ENCODE peak calls at places on chromosome 19, in nine cellular contexts. W is left ventricle myocardium inferior, U is mesenchymal stem cell, G is cardiac muscle cell, Q is hepatocyte, O is PC-9, P is tibial nerve, A is GM23248, K is uterus. R is an unnamed sample.

GRCh38 chr19:29365836-29366417 is 153.0 kb upstream of the UQCRFS1 start:
- DNase-seq in W (no peak), U (no peak), G (no peak), Q (no peak), O (no peak), P (no peak), A (no peak), K (no peak), R (peak; percentile 48)

GRCh38 chr19:29773141-29773540 is 38.6 kb upstream of the CCNE1 start:
- DNase-seq in W (no peak), U (no peak), G (no peak), Q (no peak), O (no peak), P (no peak), A (no peak), K (no peak), R (no peak)

GRCh38 chr19:27694361-27695055 is 1518.4 kb downstream of the UQCRFS1 start:
- DNase-seq in W (no peak), U (no peak), G (no peak), Q (no peak), O (no peak), P (no peak), A (no peak), K (no peak), R (no peak)

GRCh38 chr19:47310819-47311218 is 1.2 kb downstream of the C5AR1 start:
- DNase-seq in W (peak; percentile 50), U (no peak), G (peak; percentile 52), Q (peak; percentile 23), O (peak; percentile 67), P (no peak), A (peak; percentile 34), K (no peak), R (no peak)

GRCh38 chr19:54100560-54100959 is at the start of gene OSCAR:
- DNase-seq in W (no peak), U (peak; percentile 4), G (peak; percentile 10), Q (no peak), O (no peak), P (no peak), A (no peak), K (no peak), R (no peak)

GRCh38 chr19:22052644-22053013 is 345 bp downstream of the ZNF257 start:
- DNase-seq in W (no peak), U (no peak), G (peak; percentile 2), Q (no peak), O (no peak), P (no peak), A (peak; percentile 6), K (peak; percentile 12), R (no peak)

GRCh38 chr19:18809149-18809978 is 18.3 kb upstream of the COMP start:
- DNase-seq in W (peak; percentile 56), U (peak; percentile 70), G (peak; percentile 94), Q (peak; percentile 57), O (no peak), P (peak; percentile 58), A (peak; percentile 92), K (peak; percentile 83), R (peak; percentile 92)

GRCh38 chr19:43439183-43440063 is 24.7 kb downstream of the TEX101 start:
- DNase-seq in W (no peak), U (no peak), G (peak; percentile 28), Q (no peak), O (peak; percentile 35), P (no peak), A (peak; percentile 91), K (no peak), R (no peak)

GRCh38 chr19:34145741-34146202 is 26.5 kb upstream of the LSM14A start:
- DNase-seq in W (no peak), U (peak; percentile 55), G (peak; percentile 70), Q (peak; percentile 67), O (peak; percentile 44), P (no peak), A (peak; percentile 60), K (peak; percentile 23), R (no peak)

GRCh38 chr19:4742717-4743646 is 19.3 kb upstream of the DPP9 start:
- DNase-seq in W (no peak), U (no peak), G (no peak), Q (no peak), O (no peak), P (no peak), A (no peak), K (peak; percentile 51), R (no peak)

GRCh38 chr19:46861691-46862503 is 1.1 kb downstream of the ARHGAP35 start:
- DNase-seq in W (no peak), U (peak; percentile 58), G (no peak), Q (no peak), O (peak; percentile 21), P (no peak), A (peak; percentile 64), K (no peak), R (no peak)

GRCh38 chr19:13054605-13055212 is 47.9 kb downstream of the LYL1 start:
- DNase-seq in W (peak; percentile 43), U (no peak), G (no peak), Q (no peak), O (no peak), P (peak; percentile 52), A (peak; percentile 87), K (no peak), R (no peak)

GRCh38 chr19:47390533-47391488 is 28.5 kb downstream of the MEIS3 start:
- DNase-seq in W (no peak), U (no peak), G (no peak), Q (no peak), O (no peak), P (no peak), A (peak; percentile 12), K (no peak), R (no peak)

GRCh38 chr19:6239871-6240676 is 39.7 kb downstream of the MLLT1 start:
- DNase-seq in W (peak; percentile 11), U (no peak), G (no peak), Q (no peak), O (no peak), P (no peak), A (no peak), K (no peak), R (no peak)
- H3K4me1 ChIP-seq in W (peaks cover 97% of the 10 kb centered on the region), U (peaks cover 39% of the 10 kb centered on the region), G (peaks cover 4% of the 10 kb centered on the region), Q (no peaks in the 10 kb centered on the region), O (peaks cover 11% of the 10 kb centered on the region), P (no peaks in the 10 kb centered on the region), A (peaks cover 23% of the 10 kb centered on the region), K (peaks cover 23% of the 10 kb centered on the region), R (peaks cover 85% of the 10 kb centered on the region)

GRCh38 chr19:58466089-58466759 is 656 bp upstream of the ZNF324 start:
- DNase-seq in W (no peak), U (no peak), G (no peak), Q (no peak), O (no peak), P (no peak), A (no peak), K (no peak), R (no peak)
- H3K27ac ChIP-seq in W (peak overlapping the region; percentile 83), U (no peak overlapping the region), G (no peak overlapping the region), Q (no peak overlapping the region), O (no peak overlapping the region), P (no peak overlapping the region), A (no peak overlapping the region), K (no peak overlapping the region), R (no peak overlapping the region)

GRCh38 chr19:3433313-3433712 is 47.0 kb downstream of the SMIM24 start:
- DNase-seq in W (no peak), U (no peak), G (no peak), Q (no peak), O (no peak), P (no peak), A (no peak), K (no peak), R (no peak)

GRCh38 chr19:3431760-3432397 is 48.4 kb downstream of the SMIM24 start:
- DNase-seq in W (no peak), U (no peak), G (no peak), Q (no peak), O (no peak), P (no peak), A (no peak), K (no peak), R (no peak)

GRCh38 chr19:3434630-3435553 is 45.4 kb downstream of the SMIM24 start:
- DNase-seq in W (peak; percentile 96), U (peak; percentile 97), G (peak; percentile 98), Q (peak; percentile 99), O (peak; percentile 90), P (peak; percentile 90), A (peak; percentile 99), K (peak; percentile 96), R (peak; percentile 97)

DNA sequence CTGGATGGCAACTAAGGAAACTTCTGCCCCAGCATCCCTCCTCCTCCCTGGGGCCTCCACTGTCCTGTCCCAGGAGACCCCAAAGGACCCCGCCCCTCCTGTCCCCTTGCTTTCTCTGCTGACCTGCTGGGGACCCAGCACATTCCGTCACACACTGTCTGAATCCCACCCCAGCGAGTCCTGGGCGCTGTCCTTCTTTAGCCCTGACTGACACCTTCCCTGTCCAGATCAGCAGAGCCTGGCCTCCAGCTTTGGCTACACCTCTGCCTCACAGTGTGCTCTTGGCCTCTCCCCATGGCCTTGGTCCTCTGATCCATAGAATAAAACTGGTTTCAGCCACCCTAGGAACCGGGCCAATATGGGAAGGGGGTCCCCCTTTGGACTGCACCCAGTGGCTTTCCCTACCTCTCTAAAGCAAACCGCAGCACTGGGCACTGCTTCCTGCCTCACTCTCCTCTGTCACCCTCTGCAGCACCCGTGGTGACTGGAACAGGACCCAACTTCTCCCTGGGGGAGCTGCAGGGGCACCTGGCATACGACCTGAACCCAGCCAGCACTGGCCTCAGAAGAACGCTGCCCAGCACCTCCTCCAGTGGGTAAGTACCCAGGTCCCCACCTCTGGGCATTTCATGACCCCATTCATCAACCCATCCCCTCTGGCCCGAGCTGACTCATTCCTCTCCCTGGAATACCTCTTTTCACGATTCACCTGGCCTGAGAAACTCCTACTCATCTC is 46.4 kb downstream of the SMIM24 start:
- DNase-seq in W (no peak), U (no peak), G (no peak), Q (no peak), O (no peak), P (no peak), A (no peak), K (no peak), R (no peak)
- H3K4me3 ChIP-seq in W (peak overlapping the region; percentile 66), U (no peak overlapping the region), G (no peak overlapping the region), Q (peak overlapping the region; percentile 67), O (no peak overlapping the region), P (peak overlapping the region; percentile 58), A (no peak overlapping the region), K (no peak overlapping the region), R (no peak overlapping the region)

GRCh38 chr19:35404879-35405622 is 34.2 kb downstream of the GPR42 start:
- DNase-seq in W (no peak), U (peak; percentile 90), G (peak; percentile 96), Q (peak; percentile 62), O (peak; percentile 41), P (no peak), A (peak; percentile 99), K (no peak), R (no peak)

GRCh38 chr19:35399948-35400772 is 29.3 kb downstream of the GPR42 start:
- DNase-seq in W (no peak), U (no peak), G (no peak), Q (no peak), O (no peak), P (no peak), A (no peak), K (no peak), R (no peak)

GRCh38 chr19:35400773-35401100 is 29.9 kb downstream of the GPR42 start:
- DNase-seq in W (no peak), U (no peak), G (no peak), Q (no peak), O (no peak), P (no peak), A (no peak), K (no peak), R (no peak)

GRCh38 chr19:35399231-35399630 is 28.4 kb downstream of the GPR42 start:
- DNase-seq in W (no peak), U (peak; percentile 32), G (no peak), Q (no peak), O (no peak), P (no peak), A (no peak), K (no peak), R (no peak)

GRCh38 chr19:35403116-35403760 is 32.4 kb downstream of the GPR42 start:
- DNase-seq in W (no peak), U (no peak), G (peak; percentile 44), Q (no peak), O (no peak), P (no peak), A (no peak), K (no peak), R (no peak)
- H3K4me1 ChIP-seq in W (peaks cover 19% of the 10 kb centered on the region), U (no peaks in the 10 kb centered on the region), G (peaks cover 15% of the 10 kb centered on the region), Q (no peaks in the 10 kb centered on the region), O (no peaks in the 10 kb centered on the region), P (no peaks in the 10 kb centered on the region), A (peaks cover 6% of the 10 kb centered on the region), K (no peaks in the 10 kb centered on the region), R (no peaks in the 10 kb centered on the region)